ENCODE peak calls at places on chromosomes 7 and 10, in six cellular contexts. One of them, this sample, is unnamed.

GRCh38 chr7:43585521-43585920 is 2.6 kb downstream of the STK17A start:
- DNase-seq in HL-60: peak; percentile 91
- DNase-seq in AG04450: no peak
- DNase-seq in astrocyte: peak; percentile 82
- DNase-seq in sigmoid colon: no peak
- DNase-seq in heart left ventricle: no peak
- DNase-seq in this sample: no peak

GRCh38 chr7:51329696-51330263 is 13.2 kb upstream of the COBL start:
- DNase-seq in HL-60: no peak
- DNase-seq in AG04450: no peak
- DNase-seq in astrocyte: no peak
- DNase-seq in sigmoid colon: no peak
- DNase-seq in heart left ventricle: no peak
- DNase-seq in this sample: no peak

GRCh38 chr7:135490783-135491182 is 19.1 kb downstream of the CNOT4 start:
- DNase-seq in HL-60: no peak
- DNase-seq in AG04450: no peak
- DNase-seq in astrocyte: peak; percentile 52
- DNase-seq in sigmoid colon: no peak
- DNase-seq in heart left ventricle: no peak
- DNase-seq in this sample: no peak

GRCh38 chr10:114389429-114389828 is 14.9 kb downstream of the AFAP1L2 start:
- DNase-seq in HL-60: no peak
- DNase-seq in AG04450: no peak
- DNase-seq in astrocyte: peak; percentile 82
- DNase-seq in sigmoid colon: peak; percentile 80
- DNase-seq in heart left ventricle: no peak
- DNase-seq in this sample: no peak

GRCh38 chr10:114761205-114762193 is 60.1 kb upstream of the FHIP2A start:
- DNase-seq in HL-60: no peak
- DNase-seq in AG04450: no peak
- DNase-seq in astrocyte: no peak
- DNase-seq in sigmoid colon: no peak
- DNase-seq in heart left ventricle: no peak
- DNase-seq in this sample: no peak

GRCh38 chr10:1160561-1160961 is 104.4 kb downstream of the WDR37 start:
- DNase-seq in HL-60: no peak
- DNase-seq in AG04450: no peak
- DNase-seq in astrocyte: no peak
- DNase-seq in sigmoid colon: peak; percentile 41
- DNase-seq in heart left ventricle: no peak
- DNase-seq in this sample: peak; percentile 84

GRCh38 chr10:93859049-93859655 is 34.6 kb upstream of the SLC35G1 start:
- DNase-seq in HL-60: no peak
- DNase-seq in AG04450: no peak
- DNase-seq in astrocyte: no peak
- DNase-seq in sigmoid colon: no peak
- DNase-seq in heart left ventricle: no peak
- DNase-seq in this sample: no peak

GRCh38 chr7:22566176-22566575 is 66.2 kb upstream of the STEAP1B start:
- DNase-seq in HL-60: no peak
- DNase-seq in AG04450: no peak
- DNase-seq in astrocyte: no peak
- DNase-seq in sigmoid colon: no peak
- DNase-seq in heart left ventricle: no peak
- DNase-seq in this sample: no peak

GRCh38 chr10:266974-267425 is 131.7 kb downstream of the ZMYND11 start:
- DNase-seq in HL-60: no peak
- DNase-seq in AG04450: no peak
- DNase-seq in astrocyte: peak; percentile 38
- DNase-seq in sigmoid colon: no peak
- DNase-seq in heart left ventricle: no peak
- DNase-seq in this sample: no peak

GRCh38 chr10:114645729-114646128 is 12.3 kb downstream of the ABLIM1 start:
- DNase-seq in HL-60: no peak
- DNase-seq in AG04450: no peak
- DNase-seq in astrocyte: no peak
- DNase-seq in sigmoid colon: no peak
- DNase-seq in heart left ventricle: no peak
- DNase-seq in this sample: no peak

GRCh38 chr10:10367277-10367676 is 650.4 kb upstream of the CELF2 start:
- DNase-seq in HL-60: no peak
- DNase-seq in AG04450: no peak
- DNase-seq in astrocyte: no peak
- DNase-seq in sigmoid colon: no peak
- DNase-seq in heart left ventricle: no peak
- DNase-seq in this sample: no peak

GRCh38 chr7:108211382-108212201 is 81.4 kb upstream of the LAMB4 start:
- DNase-seq in HL-60: peak; percentile 35
- DNase-seq in AG04450: no peak
- DNase-seq in astrocyte: peak; percentile 60
- DNase-seq in sigmoid colon: no peak
- DNase-seq in heart left ventricle: no peak
- DNase-seq in this sample: no peak

GRCh38 chr7:96127746-96128145 is 194.2 kb downstream of the SLC25A13 start:
- DNase-seq in HL-60: no peak
- DNase-seq in AG04450: no peak
- DNase-seq in astrocyte: peak; percentile 22
- DNase-seq in sigmoid colon: no peak
- DNase-seq in heart left ventricle: no peak
- DNase-seq in this sample: no peak

GRCh38 chr7:98872328-98872924 is 2.6 kb upstream of the TMEM130 start:
- DNase-seq in HL-60: no peak
- DNase-seq in AG04450: no peak
- DNase-seq in astrocyte: no peak
- DNase-seq in sigmoid colon: peak; percentile 3
- DNase-seq in heart left ventricle: no peak
- DNase-seq in this sample: peak; percentile 13

GRCh38 chr7:55193245-55193644 is 171.9 kb upstream of the LANCL2 start:
- DNase-seq in HL-60: no peak
- DNase-seq in AG04450: no peak
- DNase-seq in astrocyte: no peak
- DNase-seq in sigmoid colon: no peak
- DNase-seq in heart left ventricle: no peak
- DNase-seq in this sample: no peak

GRCh38 chr7:26340476-26341018 is 48.9 kb downstream of the SNX10 start:
- DNase-seq in HL-60: no peak
- DNase-seq in AG04450: no peak
- DNase-seq in astrocyte: no peak
- DNase-seq in sigmoid colon: no peak
- DNase-seq in heart left ventricle: no peak
- DNase-seq in this sample: no peak

GRCh38 chr7:158812684-158813083 is 16.6 kb downstream of the ESYT2 start:
- DNase-seq in HL-60: no peak
- DNase-seq in AG04450: no peak
- DNase-seq in astrocyte: no peak
- DNase-seq in sigmoid colon: no peak
- DNase-seq in heart left ventricle: no peak
- DNase-seq in this sample: no peak

GRCh38 chr7:30562498-30562897 is 32.2 kb upstream of the GARS1 start:
- DNase-seq in HL-60: no peak
- DNase-seq in AG04450: peak; percentile 26
- DNase-seq in astrocyte: peak; percentile 64
- DNase-seq in sigmoid colon: no peak
- DNase-seq in heart left ventricle: no peak
- DNase-seq in this sample: no peak

DNA sequence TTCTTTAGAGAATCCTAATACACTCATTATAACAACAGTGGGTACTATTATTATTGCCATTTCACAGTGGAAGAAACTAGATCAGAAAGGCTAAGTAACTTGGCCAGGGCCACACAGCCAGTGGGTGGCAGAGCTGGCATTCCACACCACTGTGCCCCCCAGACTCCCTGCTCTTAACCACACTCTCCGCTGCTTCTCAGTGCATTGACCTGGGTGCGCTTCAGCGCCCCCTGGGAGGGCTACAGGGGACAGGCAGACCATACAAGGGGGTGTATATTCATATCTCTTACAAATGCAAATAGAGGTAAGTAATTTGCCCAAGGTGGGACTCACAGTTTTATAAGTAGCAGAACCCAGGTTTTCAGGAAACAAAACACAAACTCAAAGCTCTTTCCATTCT is 77.0 kb upstream of the NMT2 start:
- DNase-seq in HL-60: no peak
- DNase-seq in AG04450: no peak
- DNase-seq in astrocyte: no peak
- DNase-seq in sigmoid colon: no peak
- DNase-seq in heart left ventricle: no peak
- DNase-seq in this sample: no peak
- TF ChIP-seq CTCF in HL-60: no peak
- TF ChIP-seq CTCF in AG04450: peak; percentile 41
- TF ChIP-seq CTCF in astrocyte: peak; percentile 21
- TF ChIP-seq CTCF in sigmoid colon: no peak
- TF ChIP-seq CTCF in heart left ventricle: peak; percentile 18
- TF ChIP-seq CTCF in this sample: peak; percentile 50

GRCh38 chr7:38753347-38753746 is 122.2 kb upstream of the AMPH start:
- DNase-seq in HL-60: no peak
- DNase-seq in AG04450: no peak
- DNase-seq in astrocyte: no peak
- DNase-seq in sigmoid colon: no peak
- DNase-seq in heart left ventricle: peak; percentile 32
- DNase-seq in this sample: no peak

GRCh38 chr7:38744746-38745145 is 113.6 kb upstream of the AMPH start:
- DNase-seq in HL-60: no peak
- DNase-seq in AG04450: peak; percentile 13
- DNase-seq in astrocyte: peak; percentile 67
- DNase-seq in sigmoid colon: no peak
- DNase-seq in heart left ventricle: no peak
- DNase-seq in this sample: no peak

GRCh38 chr7:38746438-38746837 is 115.3 kb upstream of the AMPH start:
- DNase-seq in HL-60: no peak
- DNase-seq in AG04450: no peak
- DNase-seq in astrocyte: no peak
- DNase-seq in sigmoid colon: no peak
- DNase-seq in heart left ventricle: no peak
- DNase-seq in this sample: no peak

GRCh38 chr7:38751416-38751815 is 120.2 kb upstream of the AMPH start:
- DNase-seq in HL-60: no peak
- DNase-seq in AG04450: no peak
- DNase-seq in astrocyte: no peak
- DNase-seq in sigmoid colon: no peak
- DNase-seq in heart left ventricle: no peak
- DNase-seq in this sample: no peak

DNA sequence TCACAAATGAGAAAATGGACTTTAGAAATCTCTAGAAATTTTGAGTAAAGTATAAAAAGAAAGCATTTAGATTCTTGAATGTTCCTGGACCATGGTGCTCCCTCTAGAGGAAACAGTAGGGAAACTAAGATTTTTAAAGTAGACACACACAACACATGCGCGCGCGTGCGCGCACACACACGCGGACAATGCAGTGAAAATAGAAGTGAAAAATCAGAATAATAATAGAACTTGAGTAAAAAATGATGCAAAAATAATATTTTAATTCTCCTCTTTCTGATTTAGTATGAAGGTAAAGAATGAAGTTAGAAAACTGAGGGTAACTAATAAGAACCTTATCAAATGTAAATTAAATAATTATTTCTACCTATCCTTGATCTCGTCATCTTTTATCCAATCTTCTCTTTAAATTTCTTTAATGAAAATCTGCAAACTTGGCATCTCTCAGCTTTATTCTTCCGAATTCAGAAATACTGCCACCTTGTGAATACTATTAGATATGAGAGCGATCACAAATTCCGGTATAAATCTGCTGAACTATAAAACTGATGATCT is 117.0 kb upstream of the AMPH start:
- DNase-seq in HL-60: no peak
- DNase-seq in AG04450: no peak
- DNase-seq in astrocyte: no peak
- DNase-seq in sigmoid colon: no peak
- DNase-seq in heart left ventricle: no peak
- DNase-seq in this sample: no peak
- TF ChIP-seq CTCF in HL-60: no peak
- TF ChIP-seq CTCF in AG04450: peak; percentile 47
- TF ChIP-seq CTCF in astrocyte: peak; percentile 34
- TF ChIP-seq CTCF in sigmoid colon: no peak
- TF ChIP-seq CTCF in heart left ventricle: peak; percentile 58
- TF ChIP-seq CTCF in this sample: peak; percentile 78

GRCh38 chr10:127797339-127797738 is 60.4 kb downstream of the FOXI2 start:
- DNase-seq in HL-60: no peak
- DNase-seq in AG04450: no peak
- DNase-seq in astrocyte: no peak
- DNase-seq in sigmoid colon: no peak
- DNase-seq in heart left ventricle: no peak
- DNase-seq in this sample: no peak
- TF ChIP-seq CTCF in HL-60: no peak
- TF ChIP-seq CTCF in AG04450: no peak
- TF ChIP-seq CTCF in astrocyte: no peak
- TF ChIP-seq CTCF in sigmoid colon: no peak
- TF ChIP-seq CTCF in heart left ventricle: no peak
- TF ChIP-seq CTCF in this sample: no peak

DNA sequence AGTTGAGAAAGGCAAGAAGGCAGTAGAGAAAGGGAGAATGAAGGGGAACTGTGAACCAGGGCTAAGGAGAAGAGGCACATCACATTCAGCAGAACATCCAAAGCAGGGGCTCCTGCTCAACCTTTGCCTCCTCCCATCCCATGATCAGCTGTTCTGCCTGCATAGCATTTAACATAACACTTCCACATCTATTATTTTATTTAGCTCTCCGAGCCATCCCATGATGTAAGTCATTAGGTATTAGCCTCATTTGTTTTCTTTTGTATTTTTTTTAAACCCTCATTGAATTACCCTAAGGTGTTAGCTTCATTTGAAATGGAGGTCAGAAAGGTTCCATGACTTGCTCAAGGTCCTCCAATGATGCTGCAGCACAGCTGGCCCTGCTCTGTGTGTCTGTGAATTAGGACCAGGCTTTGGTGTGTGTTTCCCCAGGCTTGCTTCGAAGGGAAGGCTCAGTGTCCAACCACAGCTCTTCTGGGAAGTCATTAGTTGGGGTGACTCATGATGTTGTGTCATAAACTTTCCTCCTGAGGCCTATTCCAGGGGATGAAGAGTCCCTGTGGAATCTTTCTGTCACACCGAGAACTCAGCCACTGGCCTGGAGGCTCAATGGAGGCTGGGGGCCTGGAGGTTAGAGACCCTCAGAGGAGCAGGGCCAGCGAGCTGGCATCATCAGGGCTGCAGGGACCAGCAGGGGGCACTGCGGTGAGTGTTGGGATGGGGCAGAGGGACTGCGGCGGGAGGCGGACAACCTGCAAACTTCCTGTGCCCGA is 16.5 kb downstream of the NPFFR1 start:
- DNase-seq in HL-60: peak; percentile 56
- DNase-seq in AG04450: peak; percentile 95
- DNase-seq in astrocyte: peak; percentile 96
- DNase-seq in sigmoid colon: no peak
- DNase-seq in heart left ventricle: no peak
- DNase-seq in this sample: no peak
- TF ChIP-seq CTCF in HL-60: no peak
- TF ChIP-seq CTCF in AG04450: peak; percentile 34
- TF ChIP-seq CTCF in astrocyte: peak; percentile 14
- TF ChIP-seq CTCF in sigmoid colon: no peak
- TF ChIP-seq CTCF in heart left ventricle: no peak
- TF ChIP-seq CTCF in this sample: peak; percentile 61

This sample was measured in chondrocyte.